ENCODE peak calls at places on chromosomes 13 and 19, in four cellular contexts. H, B, E and I are unnamed samples.

GRCh38 chr13:101423872-101424271 is 7.6 kb upstream of the NALCN start:
- DNase-seq in E (no peak), H (no peak), B (no peak), I (no peak)

GRCh38 chr13:112869202-112870061 is 99.6 kb upstream of the MCF2L start:
- DNase-seq in E (no peak), H (no peak), B (no peak), I (no peak)

GRCh38 chr19:1171755-1172352 is 2.2 kb downstream of the SBNO2 start:
- DNase-seq in E (peak; percentile 50), B (no peak), H (no peak), I (peak; percentile 36)

GRCh38 chr19:35738887-35739229 is 3.4 kb downstream of the IGFLR1 start:
- DNase-seq in E (no peak), H (no peak), B (no peak), I (no peak)

GRCh38 chr13:87923713-87924112 is 252.5 kb downstream of the SLITRK5 start:
- DNase-seq in B (no peak), H (no peak), E (no peak), I (no peak)

GRCh38 chr19:5418676-5419075 is 36.5 kb upstream of the ZNRF4 start:
- DNase-seq in H (no peak), E (no peak), B (no peak), I (no peak)

GRCh38 chr19:37997911-37998344 is 90.9 kb downstream of the SIPA1L3 start:
- DNase-seq in E (peak; percentile 96), H (no peak), B (no peak), I (no peak)

GRCh38 chr13:33270906-33271538 is 14.5 kb downstream of the STARD13 start:
- DNase-seq in B (no peak), E (no peak), H (no peak), I (no peak)

GRCh38 chr19:12800873-12801465 is 631 bp downstream of the PRDX2 start:
- DNase-seq in E (peak; percentile 47), H (no peak), B (no peak), I (no peak)

GRCh38 chr13:36086117-36086516 is 45.1 kb downstream of the DCLK1 start:
- DNase-seq in E (no peak), H (no peak), B (no peak), I (no peak)

GRCh38 chr19:12052571-12053169 is at the start of gene ZNF878:
- DNase-seq in B (peak; percentile 54), H (peak; percentile 23), E (peak; percentile 90), I (peak; percentile 74)

GRCh38 chr19:45508931-45509691 is 1.8 kb downstream of the VASP start:
- DNase-seq in B (no peak), H (no peak), E (peak; percentile 69), I (no peak)

GRCh38 chr13:45995245-45995644 is 57.3 kb downstream of the ZC3H13 start:
- DNase-seq in H (no peak), E (no peak), B (no peak), I (no peak)

GRCh38 chr19:4987286-4987685 is 18.4 kb downstream of the KDM4B start:
- DNase-seq in E (no peak), H (no peak), B (no peak), I (no peak)

GRCh38 chr19:54062643-54063042 is 1.1 kb downstream of the VSTM1 start:
- DNase-seq in H (no peak), E (no peak), B (no peak), I (no peak)

GRCh38 chr19:32224371-32225244 is 120.8 kb upstream of the ZNF507 start:
- DNase-seq in E (peak; percentile 71), B (no peak), H (peak; percentile 50), I (peak; percentile 40)

GRCh38 chr13:111177081-111177711 is 62.1 kb downstream of the ARHGEF7 start:
- DNase-seq in H (peak; percentile 86), E (no peak), B (no peak), I (peak; percentile 63)

GRCh38 chr13:67071918-67072598 is 158.1 kb downstream of the PCDH9 start:
- DNase-seq in B (no peak), H (no peak), E (no peak), I (no peak)

GRCh38 chr13:64551755-64552154 is 2678.4 kb downstream of the PCDH9 start:
- DNase-seq in E (peak; percentile 53), B (no peak), H (no peak), I (no peak)

GRCh38 chr13:106709509-106709908 is 141.6 kb upstream of the ARGLU1 start:
- DNase-seq in H (no peak), B (no peak), E (no peak), I (no peak)

GRCh38 chr13:28117689-28118377 is 17.5 kb upstream of the FLT3 start:
- DNase-seq in H (no peak), E (no peak), B (no peak), I (no peak)

GRCh38 chr19:54431255-54431838 is 16.1 kb downstream of the TTYH1 start:
- DNase-seq in H (no peak), B (no peak), E (no peak), I (no peak)

GRCh38 chr19:52988506-52988905 is 25.2 kb upstream of the ERVV-1 start:
- DNase-seq in H (no peak), B (no peak), E (no peak), I (no peak)

GRCh38 chr13:27822873-27823311 is 30.6 kb downstream of the GSX1 start:
- DNase-seq in H (no peak), E (no peak), B (no peak), I (no peak)

GRCh38 chr13:35793823-35794222 is 317.3 kb upstream of the MAB21L1 start:
- DNase-seq in E (peak; percentile 19), H (no peak), B (no peak), I (no peak)

GRCh38 chr19:49125025-49125731 is 5.8 kb downstream of the PPFIA3 start:
- DNase-seq in E (no peak), H (no peak), B (no peak), I (no peak)

GRCh38 chr19:6472713-6473112 is 8.6 kb downstream of the CRB3 start:
- DNase-seq in H (no peak), B (no peak), E (no peak), I (no peak)

GRCh38 chr19:34128558-34129250 is 43.6 kb upstream of the LSM14A start:
- DNase-seq in B (no peak), H (no peak), E (peak; percentile 69), I (no peak)

GRCh38 chr19:1292419-1293151 is 6.9 kb downstream of the EFNA2 start:
- DNase-seq in B (no peak), H (no peak), E (no peak), I (no peak)

GRCh38 chr13:113545455-113545930 is 39.1 kb upstream of the TFDP1 start:
- DNase-seq in H (no peak), B (no peak), E (peak; percentile 56), I (no peak)

DNA sequence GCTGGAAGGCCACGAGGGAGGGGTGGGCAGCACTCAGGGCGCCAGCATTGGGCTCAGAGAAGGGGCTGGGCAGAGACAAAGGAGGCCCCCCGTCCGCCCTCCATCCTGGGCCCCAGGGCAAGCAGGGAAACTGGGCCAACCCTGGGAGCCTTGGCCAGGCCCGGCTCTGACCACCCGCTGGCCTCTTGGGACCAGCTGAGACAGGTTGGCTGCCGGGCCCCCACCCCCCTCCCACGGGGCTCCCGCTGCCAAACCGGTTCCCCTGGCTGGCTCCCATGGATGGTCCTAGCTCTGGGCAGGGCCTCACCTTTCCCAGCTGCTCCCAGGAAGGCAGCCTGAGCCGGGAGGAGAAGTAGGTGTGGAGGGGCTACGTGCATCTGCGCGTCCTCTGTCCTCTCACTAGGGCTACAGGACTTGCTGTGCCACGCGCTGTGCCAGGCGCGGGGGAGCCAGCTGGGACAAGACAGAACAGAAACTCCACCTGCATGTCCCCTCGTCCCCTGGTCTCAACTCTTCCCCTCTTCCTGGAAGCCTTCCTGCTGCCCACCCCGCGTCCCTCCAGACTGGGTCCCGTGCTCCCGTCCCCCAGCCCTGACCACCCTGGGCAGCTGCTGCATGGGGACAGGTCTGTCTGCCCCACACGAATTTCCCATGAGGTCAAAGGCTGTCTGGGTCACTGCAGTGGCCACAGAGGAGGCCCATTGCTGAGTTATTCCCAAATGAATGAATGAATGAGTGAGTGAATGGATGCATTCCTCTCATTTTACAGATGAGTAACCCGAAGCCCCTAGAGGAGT is 29.1 kb upstream of the NCCRP1 start:
- DNase-seq in B (no peak), E (no peak), H (no peak), I (no peak)
- H3K27ac ChIP-seq in B (peak overlapping the region; percentile 44), E (no peak overlapping the region), H (no peak overlapping the region), I (peak overlapping the region; percentile 10)

GRCh38 chr19:47598407-47599349 is 10.3 kb upstream of the BICRA start:
- DNase-seq in H (no peak), B (no peak), E (peak; percentile 98), I (no peak)
- H3K27ac ChIP-seq in H (no peak overlapping the region), B (peak overlapping the region; percentile 36), E (peak overlapping the region; percentile 75), I (peak overlapping the region; percentile 26)

DNA sequence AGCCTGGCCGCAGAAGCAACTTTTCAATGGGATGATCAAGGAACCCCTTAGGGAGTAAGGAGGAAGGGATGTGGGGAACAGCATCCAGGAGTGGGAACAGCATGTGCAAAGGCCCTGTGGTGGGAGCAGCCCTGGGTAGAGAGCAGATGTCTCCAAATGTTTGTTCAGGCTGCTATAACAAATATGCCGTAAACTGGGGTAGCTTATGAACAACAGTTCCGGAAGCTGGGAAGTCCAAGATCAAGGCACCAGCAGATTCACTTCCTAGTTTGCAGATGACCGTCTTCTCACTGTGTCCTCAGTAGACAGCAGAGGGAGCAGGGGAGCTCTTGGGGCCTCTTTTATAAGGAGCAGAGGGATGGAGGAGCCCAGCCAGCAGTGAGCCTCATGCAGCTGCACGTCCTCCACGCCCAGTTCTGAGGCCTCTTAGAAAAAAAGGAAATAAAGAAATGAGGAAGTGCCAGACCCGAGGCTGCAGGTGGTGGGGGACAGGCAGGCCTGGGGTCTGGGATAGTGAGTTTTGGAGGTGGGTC is 4.2 kb upstream of the LRRC25 start:
- DNase-seq in H (no peak), E (peak; percentile 77), B (no peak), I (peak; percentile 47)
- H3K27ac ChIP-seq in H (no peak overlapping the region), E (no peak overlapping the region), B (no peak overlapping the region), I (no peak overlapping the region)

GRCh38 chr19:29845576-29846176 is 33.9 kb downstream of the CCNE1 start:
- DNase-seq in E (peak; percentile 71), H (no peak), B (no peak), I (no peak)
- H3K27ac ChIP-seq in E (peak overlapping the region; percentile 18), H (peak overlapping the region; percentile 63), B (no peak overlapping the region), I (peak overlapping the region; percentile 11)

DNA sequence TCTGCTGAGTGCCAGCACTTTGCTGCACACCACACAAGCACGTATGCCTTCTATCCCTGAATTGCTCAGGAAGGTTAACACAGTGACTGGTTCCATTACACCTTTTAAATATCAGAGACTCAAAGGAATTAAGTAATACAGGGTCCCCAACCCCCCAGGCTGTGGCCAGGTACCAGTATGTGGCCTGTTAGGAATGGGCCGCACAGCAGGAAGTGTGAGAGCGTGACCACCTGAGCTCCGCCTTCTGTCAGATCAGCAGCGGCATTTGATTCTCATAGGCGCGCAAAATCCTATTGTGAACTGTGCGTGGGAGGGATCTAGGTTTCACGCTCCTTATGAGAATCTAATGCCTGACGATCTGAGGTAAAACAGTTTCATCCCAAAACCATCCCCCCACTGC is 194.5 kb downstream of the FOXO1 start:
- DNase-seq in E (no peak), B (no peak), H (no peak), I (no peak)
- H3K27ac ChIP-seq in E (no peak overlapping the region), B (no peak overlapping the region), H (no peak overlapping the region), I (no peak overlapping the region)